ENCODE peak calls at places on chromosome 3, in six cellular contexts. One of them, this sample, is unnamed.
A peak's percentile ranks its signal among the peaks of the same experiment; 100 is the strongest.

GRCh38 chr3:33636125-33636855 is 81.8 kb downstream of the CLASP2 start:
- DNase-seq in nucleus accumbens: no peak
- DNase-seq in progenitor cell of endocrine pancreas: no peak
- DNase-seq in H7: peak; percentile 10
- DNase-seq in trophoblast cell: peak; percentile 64
- DNase-seq in NCI-H1694 treated with DMSO at 0.1 percent for 48 hours: peak; percentile 14
- DNase-seq in this sample: no peak

GRCh38 chr3:47421741-47422649 is 41.2 kb downstream of the PTPN23 start:
- DNase-seq in nucleus accumbens: no peak
- DNase-seq in progenitor cell of endocrine pancreas: no peak
- DNase-seq in H7: peak; percentile 75
- DNase-seq in trophoblast cell: peak; percentile 33
- DNase-seq in NCI-H1694 treated with DMSO at 0.1 percent for 48 hours: no peak
- DNase-seq in this sample: no peak

GRCh38 chr3:14253022-14253761 is 74.6 kb downstream of the LSM3 start:
- DNase-seq in nucleus accumbens: no peak
- DNase-seq in progenitor cell of endocrine pancreas: no peak
- DNase-seq in H7: no peak
- DNase-seq in trophoblast cell: peak; percentile 82
- DNase-seq in NCI-H1694 treated with DMSO at 0.1 percent for 48 hours: no peak
- DNase-seq in this sample: no peak

GRCh38 chr3:76990606-76991005 is 49.3 kb upstream of the ROBO2 start:
- DNase-seq in nucleus accumbens: no peak
- DNase-seq in progenitor cell of endocrine pancreas: no peak
- DNase-seq in H7: no peak
- DNase-seq in trophoblast cell: no peak
- DNase-seq in NCI-H1694 treated with DMSO at 0.1 percent for 48 hours: no peak
- DNase-seq in this sample: no peak

GRCh38 chr3:69319652-69320051 is 66.2 kb downstream of the FRMD4B start:
- DNase-seq in nucleus accumbens: no peak
- DNase-seq in progenitor cell of endocrine pancreas: no peak
- DNase-seq in H7: no peak
- DNase-seq in trophoblast cell: no peak
- DNase-seq in NCI-H1694 treated with DMSO at 0.1 percent for 48 hours: no peak
- DNase-seq in this sample: no peak

GRCh38 chr3:95407709-95408463 is 1345.0 kb downstream of the NSUN3 start:
- DNase-seq in nucleus accumbens: no peak
- DNase-seq in progenitor cell of endocrine pancreas: no peak
- DNase-seq in H7: peak; percentile 8
- DNase-seq in trophoblast cell: no peak
- DNase-seq in NCI-H1694 treated with DMSO at 0.1 percent for 48 hours: no peak
- DNase-seq in this sample: no peak

GRCh38 chr3:132569580-132569979 is 27.5 kb upstream of the ACKR4 start:
- DNase-seq in nucleus accumbens: no peak
- DNase-seq in progenitor cell of endocrine pancreas: no peak
- DNase-seq in H7: no peak
- DNase-seq in trophoblast cell: no peak
- DNase-seq in NCI-H1694 treated with DMSO at 0.1 percent for 48 hours: no peak
- DNase-seq in this sample: no peak

GRCh38 chr3:189272500-189273119 is 100.8 kb downstream of the TPRG1 start:
- DNase-seq in nucleus accumbens: no peak
- DNase-seq in progenitor cell of endocrine pancreas: no peak
- DNase-seq in H7: peak; percentile 32
- DNase-seq in trophoblast cell: peak; percentile 24
- DNase-seq in NCI-H1694 treated with DMSO at 0.1 percent for 48 hours: peak; percentile 60
- DNase-seq in this sample: no peak

GRCh38 chr3:148642616-148643015 is 55.1 kb upstream of the AGTR1 start:
- DNase-seq in nucleus accumbens: no peak
- DNase-seq in progenitor cell of endocrine pancreas: no peak
- DNase-seq in H7: no peak
- DNase-seq in trophoblast cell: peak; percentile 30
- DNase-seq in NCI-H1694 treated with DMSO at 0.1 percent for 48 hours: no peak
- DNase-seq in this sample: no peak

GRCh38 chr3:189488241-189488767 is 142.9 kb upstream of the TP63 start:
- DNase-seq in nucleus accumbens: no peak
- DNase-seq in progenitor cell of endocrine pancreas: no peak
- DNase-seq in H7: no peak
- DNase-seq in trophoblast cell: peak; percentile 3
- DNase-seq in NCI-H1694 treated with DMSO at 0.1 percent for 48 hours: no peak
- DNase-seq in this sample: no peak

GRCh38 chr3:128011140-128011539 is 41.1 kb upstream of the SEC61A1 start:
- DNase-seq in nucleus accumbens: no peak
- DNase-seq in progenitor cell of endocrine pancreas: peak; percentile 49
- DNase-seq in H7: peak; percentile 86
- DNase-seq in trophoblast cell: peak; percentile 59
- DNase-seq in NCI-H1694 treated with DMSO at 0.1 percent for 48 hours: no peak
- DNase-seq in this sample: no peak

GRCh38 chr3:123081718-123082369 is 15.0 kb downstream of the PDIA5 start:
- DNase-seq in nucleus accumbens: no peak
- DNase-seq in progenitor cell of endocrine pancreas: no peak
- DNase-seq in H7: no peak
- DNase-seq in trophoblast cell: no peak
- DNase-seq in NCI-H1694 treated with DMSO at 0.1 percent for 48 hours: peak; percentile 63
- DNase-seq in this sample: no peak

GRCh38 chr3:10437272-10437994 is 68.0 kb downstream of the ATP2B2 start:
- DNase-seq in nucleus accumbens: no peak
- DNase-seq in progenitor cell of endocrine pancreas: no peak
- DNase-seq in H7: no peak
- DNase-seq in trophoblast cell: no peak
- DNase-seq in NCI-H1694 treated with DMSO at 0.1 percent for 48 hours: no peak
- DNase-seq in this sample: no peak

GRCh38 chr3:13657660-13658435 is 108.9 kb downstream of the FBLN2 start:
- DNase-seq in nucleus accumbens: no peak
- DNase-seq in progenitor cell of endocrine pancreas: peak; percentile 53
- DNase-seq in H7: peak; percentile 95
- DNase-seq in trophoblast cell: peak; percentile 81
- DNase-seq in NCI-H1694 treated with DMSO at 0.1 percent for 48 hours: no peak
- DNase-seq in this sample: peak; percentile 31

GRCh38 chr3:112640333-112640863 is 545 bp downstream of the CCDC80 start:
- DNase-seq in nucleus accumbens: no peak
- DNase-seq in progenitor cell of endocrine pancreas: no peak
- DNase-seq in H7: peak; percentile 31
- DNase-seq in trophoblast cell: peak; percentile 80
- DNase-seq in NCI-H1694 treated with DMSO at 0.1 percent for 48 hours: no peak
- DNase-seq in this sample: no peak

GRCh38 chr3:102031834-102032233 is 182.5 kb downstream of the NFKBIZ start:
- DNase-seq in nucleus accumbens: no peak
- DNase-seq in progenitor cell of endocrine pancreas: no peak
- DNase-seq in H7: no peak
- DNase-seq in trophoblast cell: no peak
- DNase-seq in NCI-H1694 treated with DMSO at 0.1 percent for 48 hours: no peak
- DNase-seq in this sample: no peak

GRCh38 chr3:180973543-180973942 is 16.0 kb downstream of the DNAJC19 start:
- DNase-seq in nucleus accumbens: no peak
- DNase-seq in progenitor cell of endocrine pancreas: no peak
- DNase-seq in H7: no peak
- DNase-seq in trophoblast cell: no peak
- DNase-seq in NCI-H1694 treated with DMSO at 0.1 percent for 48 hours: no peak
- DNase-seq in this sample: no peak

GRCh38 chr3:38834110-38834509 is 18.1 kb upstream of the SCN10A start:
- DNase-seq in nucleus accumbens: no peak
- DNase-seq in progenitor cell of endocrine pancreas: no peak
- DNase-seq in H7: peak; percentile 51
- DNase-seq in trophoblast cell: peak; percentile 3
- DNase-seq in NCI-H1694 treated with DMSO at 0.1 percent for 48 hours: no peak
- DNase-seq in this sample: no peak

GRCh38 chr3:127961963-127962362 is 46.9 kb downstream of the KBTBD12 start:
- DNase-seq in nucleus accumbens: no peak
- DNase-seq in progenitor cell of endocrine pancreas: no peak
- DNase-seq in H7: no peak
- DNase-seq in trophoblast cell: no peak
- DNase-seq in NCI-H1694 treated with DMSO at 0.1 percent for 48 hours: no peak
- DNase-seq in this sample: no peak

GRCh38 chr3:30649572-30650310 is 43.3 kb downstream of the TGFBR2 start:
- DNase-seq in nucleus accumbens: no peak
- DNase-seq in progenitor cell of endocrine pancreas: no peak
- DNase-seq in H7: no peak
- DNase-seq in trophoblast cell: peak; percentile 33
- DNase-seq in NCI-H1694 treated with DMSO at 0.1 percent for 48 hours: no peak
- DNase-seq in this sample: no peak

GRCh38 chr3:155362808-155363689 is 69.6 kb upstream of the STRIT1 start:
- DNase-seq in nucleus accumbens: no peak
- DNase-seq in progenitor cell of endocrine pancreas: no peak
- DNase-seq in H7: peak; percentile 6
- DNase-seq in trophoblast cell: peak; percentile 31
- DNase-seq in NCI-H1694 treated with DMSO at 0.1 percent for 48 hours: no peak
- DNase-seq in this sample: no peak